ENCODE peak calls at places on chromosomes 6 and 20, in six cellular contexts. N, F, T, X, Q and R are unnamed samples.

GRCh38 chr6:117425431-117426153 is at the start of gene ROS1:
- DNase-seq in T (no peak), Q (no peak), X (no peak), N (no peak), F (no peak), R (no peak)

GRCh38 chr6:147154454-147154853 is 49.8 kb upstream of the STXBP5 start:
- DNase-seq in X (no peak), Q (no peak), N (no peak), T (no peak), F (no peak), R (peak)

GRCh38 chr6:22251331-22251730 is 45.5 kb downstream of the PRL start:
- DNase-seq in Q (no peak), T (no peak), X (no peak), N (no peak), F (no peak), R (no peak)

GRCh38 chr6:137870744-137871247 is 3.7 kb downstream of the TNFAIP3 start:
- DNase-seq in F (no peak), Q (no peak), T (no peak), X (no peak), N (no peak), R (peak)

GRCh38 chr6:111427341-111428116 is 55.5 kb downstream of the REV3L start:
- DNase-seq in F (no peak), X (no peak), N (no peak), Q (no peak), T (no peak), R (peak)

GRCh38 chr20:8132632-8133587 is 844 bp downstream of the PLCB1 start:
- DNase-seq in N (no peak), F (no peak), Q (no peak), T (no peak), X (no peak), R (no peak)

GRCh38 chr20:62208805-62209755 is 11.0 kb downstream of the HRH3 start:
- DNase-seq in N (peak), T (no peak), X (no peak), F (peak), Q (no peak), R (peak)

GRCh38 chr6:41787219-41787917 is at the start of gene TOMM6:
- DNase-seq in T (peak), F (peak), X (peak), N (peak), Q (peak), R (peak)

GRCh38 chr6:47428746-47429664 is 48.6 kb upstream of the CD2AP start:
- DNase-seq in F (no peak), Q (no peak), N (no peak), T (peak), X (peak), R (no peak)

GRCh38 chr20:35269055-35269781 is 8.7 kb downstream of the MMP24OS start:
- DNase-seq in F (peak), T (no peak), N (peak), X (peak), Q (no peak), R (peak)

GRCh38 chr20:39645130-39645529 is 683.0 kb downstream of the DHX35 start:
- DNase-seq in F (no peak), Q (no peak), N (no peak), X (no peak), T (no peak), R (no peak)
- TF ChIP-seq YY1 in F (no peak), Q (no peak), N (no peak), X (no peak), T (no peak), R (no peak)

DNA sequence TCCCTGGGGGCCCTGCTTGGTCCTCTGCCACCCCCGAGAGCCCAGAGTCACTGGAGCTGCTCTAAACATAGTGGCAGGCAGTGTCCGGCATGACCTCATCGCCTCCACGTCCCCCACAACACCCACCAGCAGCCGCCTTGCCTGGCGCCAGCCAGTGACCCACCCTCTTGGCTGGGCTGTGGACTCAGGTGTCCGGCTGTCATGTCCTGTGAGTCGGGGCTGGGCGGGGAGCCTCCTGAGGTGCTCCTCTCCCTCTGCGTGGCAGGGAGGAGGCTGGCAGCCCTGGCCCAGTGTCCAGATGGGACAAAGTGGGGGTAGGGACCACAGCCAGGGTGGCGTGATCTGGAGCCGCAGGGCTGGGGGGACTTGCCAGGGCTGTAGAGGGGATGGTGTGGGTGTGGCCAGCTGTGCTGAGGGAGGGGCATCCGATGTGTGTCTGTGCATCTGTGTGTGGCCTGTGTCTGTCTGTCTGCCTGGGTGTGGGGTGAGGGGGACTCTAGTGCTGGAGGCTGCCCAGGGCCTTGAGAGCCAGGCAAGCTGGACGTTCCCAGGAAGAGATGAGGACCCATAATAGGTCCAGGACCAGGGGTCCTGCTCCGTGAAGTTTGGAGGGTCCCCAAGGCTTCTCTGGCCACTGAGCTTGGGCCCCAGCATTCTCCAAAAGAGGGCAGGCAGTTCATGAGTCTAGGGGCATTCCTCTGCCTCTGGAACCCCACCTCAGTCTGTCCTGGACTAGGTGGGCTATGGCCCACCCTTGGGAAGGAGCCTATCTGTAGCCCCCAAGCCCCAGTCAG is 2.3 kb upstream of the SOX18 start:
- DNase-seq in Q (no peak), F (no peak), N (no peak), T (no peak), X (no peak), R (no peak)
- TF ChIP-seq YY1 in Q (no peak), F (no peak), N (no peak), T (no peak), X (no peak), R (no peak)

GRCh38 chr6:98657764-98658163 is 176.6 kb upstream of the POU3F2 start:
- DNase-seq in F (no peak), T (no peak), X (no peak), N (no peak), Q (no peak), R (peak)
- TF ChIP-seq YY1 in F (no peak), T (no peak), X (no peak), N (no peak), Q (no peak), R (no peak)

GRCh38 chr6:16318953-16319720 is 80.8 kb downstream of the GMPR start:
- DNase-seq in T (no peak), N (no peak), Q (no peak), X (no peak), F (no peak), R (no peak)

GRCh38 chr6:16314311-16314710 is 75.9 kb downstream of the GMPR start:
- DNase-seq in N (no peak), Q (no peak), T (no peak), X (no peak), F (no peak), R (no peak)

GRCh38 chr6:16313732-16314131 is 75.3 kb downstream of the GMPR start:
- DNase-seq in X (no peak), Q (no peak), N (no peak), F (no peak), T (no peak), R (no peak)

GRCh38 chr6:16318538-16318937 is 80.2 kb downstream of the GMPR start:
- DNase-seq in T (no peak), Q (no peak), N (no peak), X (no peak), F (no peak), R (no peak)

DNA sequence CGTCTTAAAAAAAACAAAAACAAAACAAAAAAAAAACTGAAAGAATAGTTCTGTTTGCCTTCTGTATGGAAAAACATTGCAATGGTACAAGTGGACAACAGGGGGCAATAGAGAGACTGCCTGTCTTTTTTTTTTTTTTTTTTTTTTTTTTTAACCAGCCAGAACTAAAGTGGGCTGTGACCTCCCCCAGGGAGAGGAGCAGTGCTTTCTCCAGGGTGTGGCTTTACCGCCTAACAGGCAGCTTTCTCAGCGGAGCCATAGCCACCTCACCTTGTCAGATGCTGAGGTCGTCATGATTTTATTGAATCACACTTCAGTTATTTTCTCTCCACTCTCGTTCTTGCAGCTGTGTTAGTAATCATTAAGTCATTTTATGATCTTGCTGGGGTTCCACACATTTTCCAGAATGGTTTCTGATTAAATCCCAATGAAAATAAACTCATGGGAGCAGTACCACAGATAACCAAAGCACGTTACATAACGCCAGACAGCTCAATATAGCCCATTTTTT is 78.4 kb downstream of the GMPR start:
- DNase-seq in Q (peak), T (no peak), F (peak), X (no peak), N (peak), R (peak)
- TF ChIP-seq YY1 in Q (no peak), T (no peak), F (no peak), X (no peak), N (no peak), R (no peak)

DNA sequence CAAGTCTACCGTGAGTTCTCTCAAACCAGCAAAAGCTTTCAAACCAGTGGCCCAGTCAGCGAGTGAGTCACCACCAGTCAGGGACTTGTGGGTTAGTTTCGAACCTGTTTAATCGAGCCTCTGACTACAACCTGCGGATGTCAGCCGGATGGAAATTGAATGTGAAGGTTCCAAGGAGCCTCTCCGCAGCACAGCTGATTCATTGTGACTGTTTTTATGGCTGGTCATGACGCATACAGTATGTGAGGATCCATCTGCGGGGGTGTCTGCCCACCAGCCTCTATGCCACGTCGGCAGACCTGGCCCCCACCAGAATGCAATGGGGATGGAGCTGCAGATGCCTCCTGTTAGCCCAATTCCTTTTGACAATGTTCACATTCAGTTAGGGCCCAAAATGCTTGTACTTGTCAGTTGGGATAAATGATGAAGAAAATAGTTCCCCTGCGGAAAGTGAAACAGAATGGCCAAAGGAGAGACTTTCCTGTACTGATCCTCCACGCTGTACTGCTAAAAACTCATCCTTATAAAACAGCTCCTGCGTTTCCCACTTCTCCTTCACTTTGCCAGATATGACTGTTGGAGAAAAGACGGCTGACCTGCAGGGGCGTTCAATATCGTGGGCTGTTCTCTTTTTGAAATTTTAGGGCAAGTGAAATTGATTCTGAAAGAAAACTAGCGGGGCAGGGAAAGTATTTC is 206.6 kb downstream of the TFAP2B start:
- DNase-seq in Q (no peak), N (peak), T (no peak), F (no peak), X (no peak), R (peak)
- TF ChIP-seq YY1 in Q (no peak), N (no peak), T (no peak), F (no peak), X (no peak), R (no peak)

GRCh38 chr20:25233016-25233772 is 14.7 kb upstream of the PYGB start:
- DNase-seq in T (no peak), F (no peak), N (peak), Q (no peak), X (no peak), R (peak)
- TF ChIP-seq YY1 in T (no peak), F (no peak), N (no peak), Q (peak), X (no peak), R (no peak)

GRCh38 chr6:15690451-15690961 is 27.7 kb upstream of the DTNBP1 start:
- DNase-seq in N (no peak), T (no peak), Q (no peak), F (no peak), X (no peak), R (no peak)
- TF ChIP-seq YY1 in N (no peak), T (no peak), Q (no peak), F (no peak), X (no peak), R (no peak)

DNA sequence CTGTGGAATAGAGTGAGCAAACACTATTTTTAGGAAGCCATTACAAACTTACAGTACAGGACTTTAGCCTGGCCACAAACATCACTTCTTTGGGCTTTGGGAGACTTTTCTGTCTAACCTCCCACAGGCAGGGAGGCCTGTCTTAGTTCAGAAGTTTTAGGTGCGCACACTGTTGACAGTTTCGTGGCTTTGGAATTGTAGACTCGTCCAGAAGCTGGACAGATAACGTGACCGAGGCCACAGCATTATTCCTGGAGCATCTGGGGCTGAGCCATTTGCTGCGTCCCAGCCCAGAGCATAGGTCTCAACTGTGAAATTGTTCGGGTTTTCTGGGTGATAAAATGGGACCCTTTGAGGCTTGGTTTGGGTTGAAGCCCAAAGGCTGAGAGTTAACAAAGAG is 53.8 kb downstream of the NDUFAF5 start:
- DNase-seq in X (no peak), N (no peak), F (no peak), T (no peak), Q (no peak), R (no peak)
- TF ChIP-seq YY1 in X (no peak), N (no peak), F (no peak), T (no peak), Q (no peak), R (no peak)

GRCh38 chr6:131976545-131977061 is 25.4 kb upstream of the CCN2 start:
- DNase-seq in N (no peak), Q (no peak), X (no peak), T (no peak), F (no peak), R (peak)
- TF ChIP-seq YY1 in N (no peak), Q (no peak), X (no peak), T (no peak), F (no peak), R (no peak)

GRCh38 chr20:1336699-1337387 is 7.9 kb upstream of the SDCBP2 start:
- DNase-seq in T (no peak), F (no peak), Q (no peak), X (no peak), N (no peak), R (no peak)
- TF ChIP-seq YY1 in T (no peak), F (no peak), Q (no peak), X (no peak), N (no peak), R (no peak)